ENCODE peak calls at places on chromosomes 16 and 17, in four cellular contexts. E is endodermal cell, P is A549, L is fibroblast of lung. A is an unnamed sample.

GRCh38 chr17:79835470-79835899 is 3.8 kb downstream of the CBX4 start:
- DNase-seq in E (peak; percentile 87), P (no peak), L (no peak), A (no peak)

GRCh38 chr16:6571044-6571443 is 761.6 kb upstream of the RBFOX1 start:
- DNase-seq in E (peak; percentile 84), P (no peak), L (no peak), A (no peak)

GRCh38 chr17:40602445-40603443 is 37.5 kb upstream of the CCR7 start:
- DNase-seq in E (peak; percentile 37), P (no peak), L (no peak), A (no peak)

GRCh38 chr16:83701494-83701893 is 106.3 kb upstream of the HSBP1 start:
- DNase-seq in E (peak; percentile 95), P (no peak), L (peak; percentile 51), A (peak; percentile 26)

GRCh38 chr16:47141773-47142468 is 1.8 kb downstream of the NETO2 start:
- DNase-seq in E (peak; percentile 96), P (peak; percentile 82), L (peak; percentile 83), A (peak; percentile 84)

GRCh38 chr17:30352247-30352814 is 18.5 kb upstream of the TMIGD1 start:
- DNase-seq in E (no peak), P (no peak), L (no peak), A (no peak)

GRCh38 chr16:79415983-79416641 is 184.4 kb downstream of the MAF start:
- DNase-seq in E (no peak), P (no peak), L (no peak), A (no peak)

GRCh38 chr17:81868674-81869220 is 2.4 kb downstream of the ARHGDIA start:
- DNase-seq in E (peak; percentile 88), P (peak; percentile 58), L (peak; percentile 89), A (peak; percentile 81)

GRCh38 chr17:40068917-40069750 is 6.4 kb downstream of the THRA start:
- DNase-seq in E (peak; percentile 62), P (no peak), L (peak; percentile 81), A (no peak)

GRCh38 chr16:16009396-16009795 is 60.0 kb downstream of the ABCC1 start:
- DNase-seq in E (no peak), P (no peak), L (no peak), A (no peak)

GRCh38 chr17:19292377-19292711 is 55.2 kb downstream of the EPN2 start:
- DNase-seq in E (no peak), P (no peak), L (no peak), A (no peak)

GRCh38 chr17:58153046-58153445 is 4.9 kb downstream of the OR4D1 start:
- DNase-seq in E (no peak), P (no peak), L (no peak), A (no peak)

GRCh38 chr17:12620200-12620720 is 45.4 kb upstream of the MYOCD start:
- DNase-seq in E (no peak), P (no peak), L (peak; percentile 81), A (no peak)

GRCh38 chr17:42779942-42780815 is at the start of gene WNK4:
- DNase-seq in E (peak; percentile 87), P (no peak), L (peak; percentile 49), A (no peak)

DNA sequence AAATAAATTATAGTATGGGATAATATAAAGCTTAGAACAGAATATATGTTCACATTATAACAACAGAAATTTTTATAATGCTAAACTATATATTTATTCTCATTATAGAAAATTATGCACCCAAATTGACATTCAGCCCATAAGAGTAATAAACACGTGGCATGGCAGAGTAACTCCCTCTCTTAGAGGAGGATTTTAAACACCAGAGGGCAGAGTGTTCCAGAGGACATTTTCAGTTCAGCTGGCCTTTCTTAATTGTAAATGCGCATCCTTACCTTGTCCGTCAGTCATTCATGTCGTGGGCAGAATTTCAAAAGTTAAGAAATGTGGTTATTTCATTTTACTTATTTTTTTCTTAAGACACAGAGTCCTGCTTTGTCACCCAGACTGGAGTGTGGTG is 147.1 kb downstream of the TANC2 start:
- DNase-seq in E (no peak), P (no peak), L (no peak), A (no peak)
- TF ChIP-seq CTCF in E (peak; percentile 75), P (peak; percentile 39), L (peak; percentile 15), A (no peak)

GRCh38 chr17:44831270-44831770 is 1.2 kb upstream of the GJC1 start:
- DNase-seq in E (peak; percentile 74), P (no peak), L (no peak), A (no peak)

GRCh38 chr17:44828919-44829557 is 1.0 kb downstream of the GJC1 start:
- DNase-seq in E (peak; percentile 50), P (no peak), L (peak; percentile 44), A (peak; percentile 28)

GRCh38 chr17:44829558-44830358 is at the start of gene GJC1:
- DNase-seq in E (peak; percentile 89), P (peak; percentile 49), L (peak; percentile 55), A (peak; percentile 30)

GRCh38 chr17:44830359-44831269 is 527 bp upstream of the GJC1 start:
- DNase-seq in E (peak; percentile 88), P (peak; percentile 47), L (no peak), A (peak; percentile 30)

DNA sequence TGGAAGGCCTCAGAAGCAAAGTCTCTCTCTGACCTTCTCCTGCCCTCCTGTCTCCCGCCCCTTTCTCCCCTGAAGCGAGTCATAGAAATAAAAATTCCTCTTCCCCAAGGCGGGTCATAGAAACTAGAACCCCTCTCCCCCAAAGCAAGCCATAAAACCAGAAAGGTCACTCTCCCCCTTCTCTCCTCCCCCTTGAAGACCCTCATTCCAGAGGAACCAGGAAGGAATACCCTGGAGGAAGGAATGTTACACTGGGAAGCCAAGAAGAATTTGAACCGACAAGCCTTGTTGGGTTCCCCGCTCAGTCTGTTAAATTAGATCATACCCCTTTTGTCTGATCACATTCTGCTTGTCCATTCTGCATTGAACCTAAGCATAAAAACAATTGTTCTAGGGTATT is 2.7 kb upstream of the GJC1 start:
- DNase-seq in E (peak; percentile 66), P (no peak), L (no peak), A (no peak)
- TF ChIP-seq CTCF in E (peak; percentile 63), P (no peak), L (no peak), A (no peak)

GRCh38 chr17:68784431-68784830 is 170.8 kb downstream of the ABCA8 start:
- DNase-seq in E (no peak), P (no peak), L (no peak), A (no peak)

GRCh38 chr17:68783861-68784260 is 171.3 kb downstream of the ABCA8 start:
- DNase-seq in E (no peak), P (no peak), L (no peak), A (no peak)

GRCh38 chr17:68789203-68789962 is 165.8 kb downstream of the ABCA8 start:
- DNase-seq in E (no peak), P (no peak), L (no peak), A (no peak)

GRCh38 chr17:68782829-68783228 is 172.4 kb downstream of the ABCA8 start:
- DNase-seq in E (no peak), P (no peak), L (no peak), A (no peak)

DNA sequence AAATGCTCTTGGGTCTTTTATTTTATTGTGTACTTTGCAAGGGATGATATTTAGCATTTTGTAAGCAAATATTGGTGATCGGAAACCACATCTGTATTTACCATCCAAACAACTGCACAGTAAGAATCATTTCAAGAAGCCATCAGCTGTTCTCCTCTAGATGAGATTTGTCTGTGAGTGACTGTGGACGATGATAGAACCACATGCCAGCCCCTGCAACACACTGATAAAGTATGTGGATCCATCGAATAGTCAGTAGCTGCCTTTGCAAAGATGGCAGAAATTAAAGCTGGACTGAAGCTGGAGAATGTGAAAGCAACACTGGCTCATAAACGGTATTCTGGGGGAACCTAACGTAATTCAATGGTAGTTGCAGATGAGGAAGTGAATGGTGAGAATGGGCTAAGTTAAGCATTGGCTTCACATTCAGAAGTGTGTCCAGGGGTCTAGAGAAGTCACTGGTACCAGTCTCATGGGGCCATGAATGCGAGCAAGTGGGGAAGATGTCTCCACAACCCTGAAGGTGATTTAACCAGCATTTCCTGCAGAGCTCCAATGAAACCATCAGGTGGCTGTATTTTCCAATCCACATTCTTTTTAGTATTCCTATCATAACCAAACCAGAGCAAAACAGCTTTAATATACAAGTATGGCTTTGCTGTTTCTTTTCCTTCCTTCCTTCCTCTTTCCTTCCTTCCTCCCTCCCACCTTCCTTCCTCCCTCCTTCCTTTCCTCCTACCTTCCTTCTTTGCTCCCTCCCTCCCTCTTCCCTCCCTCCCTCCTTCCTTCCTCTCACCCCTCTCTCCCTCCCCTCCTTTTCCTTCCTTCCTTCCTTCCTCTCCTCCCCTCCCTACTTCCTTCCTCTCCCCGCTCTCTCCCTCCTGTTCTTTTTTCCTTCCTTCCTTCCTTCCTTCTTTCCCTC is 169.4 kb downstream of the ABCA8 start:
- DNase-seq in E (no peak), P (no peak), L (no peak), A (no peak)
- TF ChIP-seq CTCF in E (no peak), P (peak; percentile 9), L (no peak), A (no peak)

GRCh38 chr16:27374794-27375499 is 27.0 kb upstream of the IL21R start:
- DNase-seq in E (peak; percentile 99), P (peak; percentile 81), L (peak; percentile 81), A (peak; percentile 73)
- TF ChIP-seq CTCF in E (peak; percentile 89), P (peak; percentile 16), L (peak; percentile 66), A (no peak)

DNA sequence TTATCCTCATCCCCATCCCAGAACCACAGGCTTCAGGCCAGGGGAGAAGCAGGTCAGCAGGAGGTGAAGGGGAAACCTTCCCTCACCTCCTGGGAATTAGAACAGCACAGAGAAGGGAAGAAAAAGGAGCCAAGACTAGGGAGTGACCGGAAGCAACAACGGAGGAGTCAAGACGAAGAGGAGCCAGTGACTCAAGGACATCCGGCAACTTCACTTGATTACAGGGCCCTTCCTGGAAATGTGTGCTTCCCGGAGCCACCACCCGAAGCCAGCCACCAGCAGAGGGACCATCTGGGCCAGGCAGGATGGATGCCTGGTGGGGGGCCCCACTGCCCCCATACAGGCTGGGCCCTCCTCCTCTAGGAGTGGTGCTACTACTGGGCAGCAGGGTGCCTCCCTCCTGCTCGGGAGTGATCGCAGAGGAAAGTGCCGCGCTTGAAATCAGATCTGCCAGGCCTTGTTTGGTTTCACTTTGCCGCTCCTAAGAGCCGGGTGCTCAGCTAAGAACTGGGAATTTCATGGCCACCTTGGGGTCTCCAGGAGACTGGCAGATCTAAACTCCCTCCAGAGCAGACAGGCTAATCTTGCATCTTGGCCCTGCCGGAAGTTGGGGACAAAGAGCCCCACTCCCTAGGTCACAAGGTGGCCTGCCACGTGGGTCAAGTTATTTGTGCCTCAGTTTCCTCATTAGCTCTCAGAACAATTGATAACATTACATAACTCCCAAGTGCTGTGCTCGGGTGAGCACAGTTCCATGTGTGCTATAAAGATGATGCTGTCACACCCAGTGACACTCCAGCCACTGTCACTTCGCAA is 6.6 kb downstream of the CDC42EP4 start:
- DNase-seq in E (peak; percentile 93), P (peak; percentile 71), L (peak; percentile 79), A (peak; percentile 38)
- TF ChIP-seq CTCF in E (peak; percentile 69), P (peak; percentile 24), L (peak; percentile 37), A (no peak)

DNA sequence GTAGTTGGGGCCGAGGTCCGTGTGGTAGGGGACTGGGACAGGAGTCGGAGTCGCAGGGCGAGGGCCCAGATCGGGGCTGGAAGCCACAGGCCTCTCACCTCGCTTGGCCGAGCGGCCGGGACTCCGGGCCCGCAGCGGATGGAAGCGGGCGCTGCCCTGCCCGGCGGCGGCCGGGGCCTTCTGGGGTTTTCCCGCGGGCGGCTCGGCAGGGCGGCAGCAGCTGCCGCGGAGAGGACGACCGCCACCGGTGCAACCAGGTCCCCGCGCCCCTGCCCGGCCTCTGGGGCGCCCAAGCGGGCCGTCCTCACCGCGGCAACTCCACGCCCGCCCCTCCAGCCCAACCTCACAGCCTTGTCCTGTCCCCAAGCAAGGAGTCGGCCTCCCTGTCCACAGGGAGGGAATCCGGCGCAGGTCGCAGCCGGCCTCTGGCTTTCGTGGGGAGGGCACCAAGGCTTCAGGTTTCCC is 15.6 kb upstream of the UTP6 start:
- DNase-seq in E (no peak), P (no peak), L (no peak), A (no peak)
- TF ChIP-seq CTCF in E (no peak), P (no peak), L (no peak), A (no peak)

A was measured in RWPE1.